ENCODE peak calls at places on chromosomes 2 and 18, in seven cellular contexts. One of them, this sample, is unnamed. For H3K4me1, the result is how much of the 10 kb centered on the place peaks cover.

GRCh38 chr2:107932986-107933385 is 53.3 kb upstream of the SLC5A7 start:
- DNase-seq in tibial artery: no peak
- DNase-seq in OCI-LY7: no peak
- DNase-seq in spleen: no peak
- DNase-seq in colonic mucosa: no peak
- DNase-seq in CD8-positive, alpha-beta T cell: no peak
- DNase-seq in H9: no peak
- DNase-seq in this sample: no peak

GRCh38 chr2:213152065-213152794 is 818 bp upstream of the IKZF2 start:
- DNase-seq in tibial artery: peak
- DNase-seq in OCI-LY7: peak
- DNase-seq in spleen: peak
- DNase-seq in colonic mucosa: peak
- DNase-seq in CD8-positive, alpha-beta T cell: no peak
- DNase-seq in H9: peak
- DNase-seq in this sample: peak

GRCh38 chr2:180523629-180524340 is 456.6 kb upstream of the UBE2E3 start:
- DNase-seq in tibial artery: no peak
- DNase-seq in OCI-LY7: no peak
- DNase-seq in spleen: no peak
- DNase-seq in colonic mucosa: no peak
- DNase-seq in CD8-positive, alpha-beta T cell: no peak
- DNase-seq in H9: no peak
- DNase-seq in this sample: peak

GRCh38 chr2:17539596-17539992 is 902 bp upstream of the VSNL1 start:
- DNase-seq in tibial artery: no peak
- DNase-seq in OCI-LY7: no peak
- DNase-seq in spleen: no peak
- DNase-seq in colonic mucosa: peak
- DNase-seq in CD8-positive, alpha-beta T cell: no peak
- DNase-seq in H9: peak
- DNase-seq in this sample: no peak

GRCh38 chr2:173652311-173652710 is 297.6 kb downstream of the CDCA7 start:
- DNase-seq in tibial artery: no peak
- DNase-seq in OCI-LY7: no peak
- DNase-seq in spleen: no peak
- DNase-seq in colonic mucosa: no peak
- DNase-seq in CD8-positive, alpha-beta T cell: no peak
- DNase-seq in H9: no peak
- DNase-seq in this sample: no peak

GRCh38 chr2:54582987-54583386 is 126.9 kb downstream of the SPTBN1 start:
- DNase-seq in tibial artery: no peak
- DNase-seq in OCI-LY7: no peak
- DNase-seq in spleen: no peak
- DNase-seq in colonic mucosa: no peak
- DNase-seq in CD8-positive, alpha-beta T cell: no peak
- DNase-seq in H9: no peak
- DNase-seq in this sample: no peak

GRCh38 chr2:227612546-227613271 is 1.9 kb downstream of the SCYGR3 start:
- DNase-seq in tibial artery: no peak
- DNase-seq in OCI-LY7: no peak
- DNase-seq in spleen: no peak
- DNase-seq in colonic mucosa: no peak
- DNase-seq in CD8-positive, alpha-beta T cell: no peak
- DNase-seq in H9: no peak
- DNase-seq in this sample: no peak

GRCh38 chr18:25350561-25351201 is 1.3 kb downstream of the ZNF521 start:
- DNase-seq in tibial artery: peak
- DNase-seq in OCI-LY7: peak
- DNase-seq in spleen: peak
- DNase-seq in colonic mucosa: peak
- DNase-seq in CD8-positive, alpha-beta T cell: no peak
- DNase-seq in H9: peak
- DNase-seq in this sample: no peak

GRCh38 chr18:57803119-57803969 is at the start of gene ATP8B1:
- DNase-seq in tibial artery: peak
- DNase-seq in OCI-LY7: no peak
- DNase-seq in spleen: peak
- DNase-seq in colonic mucosa: peak
- DNase-seq in CD8-positive, alpha-beta T cell: no peak
- DNase-seq in H9: peak
- DNase-seq in this sample: peak

GRCh38 chr2:219998099-219998498 is 370.7 kb downstream of the SLC4A3 start:
- DNase-seq in tibial artery: no peak
- DNase-seq in OCI-LY7: no peak
- DNase-seq in spleen: no peak
- DNase-seq in colonic mucosa: no peak
- DNase-seq in CD8-positive, alpha-beta T cell: no peak
- DNase-seq in H9: peak
- DNase-seq in this sample: no peak

GRCh38 chr2:9299444-9300100 is 93.0 kb downstream of the ASAP2 start:
- DNase-seq in tibial artery: no peak
- DNase-seq in OCI-LY7: no peak
- DNase-seq in spleen: no peak
- DNase-seq in colonic mucosa: no peak
- DNase-seq in CD8-positive, alpha-beta T cell: no peak
- DNase-seq in H9: no peak
- DNase-seq in this sample: no peak

GRCh38 chr2:134772493-134773169 is 53.8 kb upstream of the TMEM163 start:
- DNase-seq in tibial artery: no peak
- DNase-seq in OCI-LY7: no peak
- DNase-seq in spleen: no peak
- DNase-seq in colonic mucosa: no peak
- DNase-seq in CD8-positive, alpha-beta T cell: no peak
- DNase-seq in H9: peak
- DNase-seq in this sample: no peak

GRCh38 chr2:100819365-100820345 is at the start of gene NPAS2:
- DNase-seq in tibial artery: no peak
- DNase-seq in OCI-LY7: no peak
- DNase-seq in spleen: no peak
- DNase-seq in colonic mucosa: peak
- DNase-seq in CD8-positive, alpha-beta T cell: peak
- DNase-seq in H9: peak
- DNase-seq in this sample: no peak

GRCh38 chr2:100820346-100821254 is 661 bp downstream of the NPAS2 start:
- DNase-seq in tibial artery: no peak
- DNase-seq in OCI-LY7: no peak
- DNase-seq in spleen: no peak
- DNase-seq in colonic mucosa: peak
- DNase-seq in CD8-positive, alpha-beta T cell: no peak
- DNase-seq in H9: no peak
- DNase-seq in this sample: no peak

GRCh38 chr2:100818003-100818605 is 1.8 kb upstream of the NPAS2 start:
- DNase-seq in tibial artery: no peak
- DNase-seq in OCI-LY7: no peak
- DNase-seq in spleen: no peak
- DNase-seq in colonic mucosa: no peak
- DNase-seq in CD8-positive, alpha-beta T cell: no peak
- DNase-seq in H9: no peak
- DNase-seq in this sample: no peak

GRCh38 chr2:100817388-100817985 is 2.5 kb upstream of the NPAS2 start:
- DNase-seq in tibial artery: no peak
- DNase-seq in OCI-LY7: no peak
- DNase-seq in spleen: no peak
- DNase-seq in colonic mucosa: no peak
- DNase-seq in CD8-positive, alpha-beta T cell: no peak
- DNase-seq in H9: no peak
- DNase-seq in this sample: no peak

DNA sequence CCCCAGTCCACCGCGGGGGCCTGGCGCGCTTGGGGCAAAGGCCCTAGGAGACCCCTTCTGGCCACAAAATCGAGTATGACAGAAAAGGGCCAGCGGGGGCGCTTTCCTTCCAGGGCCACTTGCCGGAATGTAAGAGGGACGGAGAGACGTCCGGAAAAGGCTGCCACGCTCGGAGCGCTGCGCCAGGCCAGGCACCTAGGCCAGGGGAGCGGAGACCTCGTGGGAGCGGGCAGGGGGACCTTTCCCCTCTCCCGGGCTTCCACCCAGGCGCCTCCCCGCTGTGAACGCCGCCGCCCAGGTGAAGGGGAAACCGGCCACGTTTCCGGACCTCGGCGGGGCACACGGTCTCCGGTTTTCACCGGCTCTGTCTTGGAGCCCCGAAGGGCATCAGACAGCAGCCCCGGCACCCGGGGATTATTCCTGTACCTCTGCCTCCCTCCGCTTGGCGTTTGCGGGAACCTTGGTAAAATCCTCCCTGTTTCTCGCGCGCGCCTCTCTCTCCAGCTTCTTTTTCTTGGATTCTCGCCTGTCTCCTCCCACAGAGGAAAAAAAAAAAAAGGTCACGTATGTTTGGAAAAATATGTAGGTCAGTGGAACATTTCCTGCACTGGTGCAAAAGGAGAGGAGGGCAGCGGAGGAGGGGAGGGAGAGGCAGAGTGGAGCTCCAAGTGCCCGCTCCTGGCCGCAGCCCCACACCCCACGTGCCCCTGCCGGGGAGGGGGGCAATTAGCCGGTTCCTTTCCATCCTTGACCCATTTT is 1.2 kb upstream of the NPAS2 start:
- DNase-seq in tibial artery: no peak
- DNase-seq in OCI-LY7: no peak
- DNase-seq in spleen: no peak
- DNase-seq in colonic mucosa: peak
- DNase-seq in CD8-positive, alpha-beta T cell: peak
- DNase-seq in H9: peak
- DNase-seq in this sample: no peak
- TF ChIP-seq CTCF in tibial artery: peak
- TF ChIP-seq CTCF in OCI-LY7: no peak
- TF ChIP-seq CTCF in spleen: no peak
- TF ChIP-seq CTCF in colonic mucosa: peak
- TF ChIP-seq CTCF in CD8-positive, alpha-beta T cell: no peak
- TF ChIP-seq CTCF in H9: peak
- TF ChIP-seq CTCF in this sample: peak

GRCh38 chr2:105406221-105406620 is 7.4 kb upstream of the FHL2 start:
- DNase-seq in tibial artery: no peak
- DNase-seq in OCI-LY7: no peak
- DNase-seq in spleen: no peak
- DNase-seq in colonic mucosa: no peak
- DNase-seq in CD8-positive, alpha-beta T cell: no peak
- DNase-seq in H9: no peak
- DNase-seq in this sample: no peak

GRCh38 chr2:105403785-105404698 is 5.2 kb upstream of the FHL2 start:
- DNase-seq in tibial artery: no peak
- DNase-seq in OCI-LY7: no peak
- DNase-seq in spleen: no peak
- DNase-seq in colonic mucosa: peak
- DNase-seq in CD8-positive, alpha-beta T cell: no peak
- DNase-seq in H9: peak
- DNase-seq in this sample: peak

GRCh38 chr2:105405291-105405690 is 6.4 kb upstream of the FHL2 start:
- DNase-seq in tibial artery: no peak
- DNase-seq in OCI-LY7: no peak
- DNase-seq in spleen: no peak
- DNase-seq in colonic mucosa: no peak
- DNase-seq in CD8-positive, alpha-beta T cell: no peak
- DNase-seq in H9: no peak
- DNase-seq in this sample: no peak

GRCh38 chr2:105403241-105403784 is 4.5 kb upstream of the FHL2 start:
- DNase-seq in tibial artery: no peak
- DNase-seq in OCI-LY7: no peak
- DNase-seq in spleen: no peak
- DNase-seq in colonic mucosa: peak
- DNase-seq in CD8-positive, alpha-beta T cell: no peak
- DNase-seq in H9: no peak
- DNase-seq in this sample: no peak

GRCh38 chr2:105404736-105405135 is 5.9 kb upstream of the FHL2 start:
- DNase-seq in tibial artery: no peak
- DNase-seq in OCI-LY7: no peak
- DNase-seq in spleen: no peak
- DNase-seq in colonic mucosa: no peak
- DNase-seq in CD8-positive, alpha-beta T cell: no peak
- DNase-seq in H9: no peak
- DNase-seq in this sample: no peak
- H3K4me1 ChIP-seq in tibial artery: under half
- H3K4me1 ChIP-seq in OCI-LY7: under half
- H3K4me1 ChIP-seq in spleen: under half
- H3K4me1 ChIP-seq in colonic mucosa: under half
- H3K4me1 ChIP-seq in CD8-positive, alpha-beta T cell: under half
- H3K4me1 ChIP-seq in H9: under half
- H3K4me1 ChIP-seq in this sample: under half

DNA sequence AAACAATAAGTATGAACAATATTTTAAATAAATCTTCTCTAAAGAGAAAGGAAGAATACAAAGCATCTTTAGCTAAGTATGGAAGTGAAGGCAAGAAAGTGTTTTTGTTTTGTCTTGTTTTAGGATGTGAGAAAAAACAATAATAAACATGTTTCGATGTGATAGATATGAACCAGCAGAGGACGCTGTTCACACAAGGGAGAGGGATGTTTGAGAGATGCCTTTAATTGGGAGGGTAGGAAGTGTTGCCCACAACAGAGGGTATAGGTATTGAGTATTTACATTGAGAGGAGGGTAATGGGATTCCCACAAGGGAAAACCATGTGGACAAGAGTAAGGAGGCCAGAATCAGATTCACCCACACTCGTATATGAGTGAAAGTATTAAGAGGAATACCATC is 55.1 kb downstream of the CDH19 start:
- DNase-seq in tibial artery: no peak
- DNase-seq in OCI-LY7: no peak
- DNase-seq in spleen: no peak
- DNase-seq in colonic mucosa: no peak
- DNase-seq in CD8-positive, alpha-beta T cell: no peak
- DNase-seq in H9: no peak
- DNase-seq in this sample: no peak
- TF ChIP-seq CTCF in tibial artery: no peak
- TF ChIP-seq CTCF in OCI-LY7: no peak
- TF ChIP-seq CTCF in spleen: no peak
- TF ChIP-seq CTCF in colonic mucosa: no peak
- TF ChIP-seq CTCF in CD8-positive, alpha-beta T cell: no peak
- TF ChIP-seq CTCF in H9: peak
- TF ChIP-seq CTCF in this sample: no peak

DNA sequence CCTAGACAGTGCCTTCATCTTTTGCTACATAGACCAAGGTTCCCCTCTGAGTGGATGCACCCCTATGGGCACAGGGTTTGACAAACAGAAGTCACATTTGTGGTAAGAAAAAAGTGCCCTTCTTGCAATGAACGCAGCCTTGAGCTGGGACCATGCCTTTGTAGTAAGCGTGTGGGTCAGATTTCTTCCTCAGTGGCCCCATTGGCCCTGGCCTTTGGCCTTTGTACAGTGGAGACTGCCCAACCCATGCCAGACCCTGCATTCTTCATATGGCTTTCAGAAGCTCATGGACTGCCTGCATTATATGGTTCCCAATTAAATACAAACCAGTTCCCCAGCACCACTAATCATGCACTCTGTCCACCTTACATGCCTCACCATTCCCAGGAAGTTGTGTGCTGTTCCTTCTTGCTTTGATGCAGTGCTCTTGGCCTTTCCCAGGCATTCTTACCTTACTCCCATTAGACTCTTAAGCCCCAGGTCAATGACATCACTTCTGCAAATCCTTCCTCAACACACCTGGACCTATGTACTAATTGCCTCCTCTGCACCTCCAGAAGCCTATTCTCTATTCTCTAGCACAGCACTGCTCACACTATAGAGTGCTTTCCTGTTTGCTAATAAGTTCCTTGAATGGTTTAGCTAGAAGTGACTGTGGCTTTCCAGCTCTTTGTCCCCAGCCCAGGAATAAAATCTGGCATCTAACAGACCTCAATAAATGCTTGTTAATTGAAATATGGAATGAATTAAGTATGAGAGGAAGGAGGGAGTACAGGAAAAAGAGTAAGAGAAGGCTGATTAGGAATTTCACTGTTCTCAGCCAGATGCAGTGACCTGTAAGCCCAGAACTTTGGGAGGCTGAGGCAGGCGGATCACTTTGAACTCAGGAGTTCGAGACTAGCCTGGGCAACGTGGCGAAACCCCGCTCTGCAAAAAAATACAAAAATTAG is 60.2 kb downstream of the TMEM247 start:
- DNase-seq in tibial artery: no peak
- DNase-seq in OCI-LY7: no peak
- DNase-seq in spleen: no peak
- DNase-seq in colonic mucosa: no peak
- DNase-seq in CD8-positive, alpha-beta T cell: no peak
- DNase-seq in H9: no peak
- DNase-seq in this sample: no peak
- H3K4me1 ChIP-seq in tibial artery: under half
- H3K4me1 ChIP-seq in OCI-LY7: half or more
- H3K4me1 ChIP-seq in spleen: half or more
- H3K4me1 ChIP-seq in colonic mucosa: under half
- H3K4me1 ChIP-seq in CD8-positive, alpha-beta T cell: half or more
- H3K4me1 ChIP-seq in H9: under half
- H3K4me1 ChIP-seq in this sample: under half